ENCODE peak calls at places on chromosome 18, in four cellular contexts. E, A, P and O are unnamed samples.

GRCh38 chr18:22136395-22136794 is 33.0 kb upstream of the GATA6 start:
- DNase-seq in E (no peak), A (no peak), P (no peak), O (no peak)

GRCh38 chr18:49055787-49056186 is 105.0 kb upstream of the SMAD7 start:
- DNase-seq in E (peak; percentile 77), A (peak; percentile 67), P (peak; percentile 96), O (peak; percentile 94)

GRCh38 chr18:40877096-40877495 is 1077.9 kb upstream of the PIK3C3 start:
- DNase-seq in E (no peak), A (no peak), P (no peak), O (no peak)

GRCh38 chr18:68874361-68874760 is 76.5 kb downstream of the CCDC102B start:
- DNase-seq in E (no peak), A (no peak), P (no peak), O (no peak)

GRCh38 chr18:21991897-21992296 is 177.5 kb upstream of the GATA6 start:
- DNase-seq in E (no peak), A (no peak), P (peak; percentile 10), O (no peak)

GRCh38 chr18:74252032-74252380 is 39.8 kb downstream of the CYB5A start:
- DNase-seq in E (no peak), A (no peak), P (no peak), O (peak; percentile 68)

GRCh38 chr18:13051950-13052349 is 60.8 kb downstream of the CEP192 start:
- DNase-seq in E (no peak), A (no peak), P (no peak), O (peak; percentile 63)

GRCh38 chr18:22428672-22429071 is 11.0 kb upstream of the CTAGE1 start:
- DNase-seq in E (no peak), A (no peak), P (no peak), O (no peak)

GRCh38 chr18:76450912-76451421 is 44.1 kb downstream of the ZNF516 start:
- DNase-seq in E (peak; percentile 61), A (no peak), P (peak; percentile 89), O (no peak)

GRCh38 chr18:29154196-29154757 is 977.3 kb upstream of the CDH2 start:
- DNase-seq in E (no peak), A (no peak), P (no peak), O (no peak)

GRCh38 chr18:79257480-79257879 is 138.2 kb upstream of the NFATC1 start:
- DNase-seq in E (no peak), A (no peak), P (no peak), O (no peak)

GRCh38 chr18:48913723-48914122 is 37.0 kb downstream of the SMAD7 start:
- DNase-seq in E (no peak), A (no peak), P (peak; percentile 39), O (peak; percentile 15)

GRCh38 chr18:48740846-48741485 is 202.1 kb downstream of the CTIF start:
- DNase-seq in E (no peak), A (no peak), P (no peak), O (no peak)

GRCh38 chr18:35478520-35479435 is 19.0 kb downstream of the INO80C start:
- DNase-seq in E (no peak), A (no peak), P (no peak), O (peak; percentile 83)

GRCh38 chr18:68083131-68083530 is 566.6 kb upstream of the DSEL start:
- DNase-seq in E (no peak), A (no peak), P (no peak), O (no peak)

GRCh38 chr18:12702221-12703095 is at the start of the genes CEP76 and PSMG2:
- DNase-seq in E (peak; percentile 94), A (peak; percentile 82), P (peak; percentile 97), O (peak; percentile 78)

GRCh38 chr18:54765636-54766035 is 62.6 kb upstream of the RAB27B start:
- DNase-seq in E (no peak), A (no peak), P (no peak), O (no peak)

GRCh38 chr18:74418023-74418422 is 39.1 kb downstream of the DIPK1C start:
- DNase-seq in E (no peak), A (no peak), P (no peak), O (no peak)

GRCh38 chr18:2537281-2537680 is 34.0 kb downstream of the METTL4 start:
- DNase-seq in E (no peak), A (no peak), P (no peak), O (no peak)

GRCh38 chr18:56870982-56871381 is 219.8 kb downstream of the WDR7 start:
- DNase-seq in E (no peak), A (no peak), P (no peak), O (no peak)

GRCh38 chr18:52343138-52343537 is 3.1 kb downstream of the DCC start:
- DNase-seq in E (no peak), A (no peak), P (no peak), O (no peak)

GRCh38 chr18:57698571-57699276 is 77.1 kb upstream of the NARS1 start:
- DNase-seq in E (no peak), A (no peak), P (peak; percentile 56), O (no peak)

GRCh38 chr18:73942081-73942625 is 205.5 kb downstream of the FBXO15 start:
- DNase-seq in E (no peak), A (no peak), P (no peak), O (no peak)

GRCh38 chr18:48780151-48781001 is 170.4 kb downstream of the SMAD7 start:
- DNase-seq in E (peak; percentile 43), A (no peak), P (no peak), O (no peak)

GRCh38 chr18:13108330-13108729 is 110.2 kb upstream of the LDLRAD4 start:
- DNase-seq in E (no peak), A (no peak), P (no peak), O (no peak)

GRCh38 chr18:22432672-22433137 is 15.0 kb upstream of the CTAGE1 start:
- DNase-seq in E (no peak), A (no peak), P (peak; percentile 88), O (no peak)

GRCh38 chr18:56240405-56240804 is 398.0 kb downstream of the TXNL1 start:
- DNase-seq in E (no peak), A (no peak), P (no peak), O (no peak)

GRCh38 chr18:43267818-43268217 is 9.5 kb downstream of the SYT4 start:
- DNase-seq in E (no peak), A (no peak), P (no peak), O (no peak)

GRCh38 chr18:21243041-21243431 is 1.0 kb downstream of the GREB1L start:
- DNase-seq in E (no peak), A (no peak), P (no peak), O (no peak)

GRCh38 chr18:79136742-79137141 is 67.5 kb downstream of the ATP9B start:
- DNase-seq in E (no peak), A (no peak), P (no peak), O (no peak)

DNA sequence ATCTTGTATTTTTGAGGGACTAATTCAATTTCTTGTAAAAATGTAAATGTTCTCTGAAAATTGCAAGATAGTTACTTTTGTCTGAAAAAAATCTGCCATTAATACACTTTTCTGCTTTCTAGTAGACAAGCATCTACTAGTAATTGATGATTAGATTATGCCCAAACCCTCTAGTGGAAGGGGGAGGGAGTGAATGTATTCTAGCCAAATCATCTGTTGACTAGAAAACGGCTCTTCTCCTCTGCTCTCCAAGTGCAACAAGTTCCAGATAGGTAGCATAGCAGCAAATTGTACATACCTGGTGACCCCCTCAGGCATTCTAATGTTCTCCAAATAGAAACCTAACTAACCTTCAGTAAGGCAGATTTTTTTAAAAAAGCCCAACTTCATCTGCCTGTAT is 58.6 kb downstream of the RELCH start:
- DNase-seq in E (no peak), A (no peak), P (no peak), O (no peak)
- TF ChIP-seq CTCF in E (no peak), A (no peak), P (no peak), O (no peak)

DNA sequence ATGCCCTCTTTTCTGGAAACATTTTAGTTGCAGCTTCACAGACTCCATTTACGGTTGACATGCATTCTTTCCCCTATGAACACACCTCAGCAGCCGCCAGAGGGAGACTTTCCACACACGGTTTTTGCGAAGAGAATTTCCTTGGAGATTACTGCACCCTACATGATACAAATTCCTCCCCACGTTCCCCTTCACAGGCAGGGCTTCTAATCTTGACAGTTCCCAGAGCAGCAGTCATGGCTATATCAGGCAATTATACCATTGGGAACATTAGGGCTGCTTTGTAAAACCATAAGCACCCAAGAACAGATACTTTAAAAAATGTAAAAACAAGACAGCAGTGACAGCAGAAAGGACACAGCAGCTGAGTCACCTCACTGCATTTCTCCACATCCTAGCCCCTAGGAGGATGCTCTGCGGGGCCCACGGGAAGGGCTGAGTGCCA is 253.8 kb downstream of the TGIF1 start:
- DNase-seq in E (peak; percentile 65), A (no peak), P (no peak), O (no peak)
- TF ChIP-seq CTCF in E (peak; percentile 62), A (no peak), P (no peak), O (peak; percentile 75)

GRCh38 chr18:50820901-50821520 is 1.2 kb upstream of the MRO start:
- DNase-seq in E (no peak), A (no peak), P (no peak), O (no peak)
- TF ChIP-seq CTCF in E (no peak), A (no peak), P (no peak), O (no peak)

DNA sequence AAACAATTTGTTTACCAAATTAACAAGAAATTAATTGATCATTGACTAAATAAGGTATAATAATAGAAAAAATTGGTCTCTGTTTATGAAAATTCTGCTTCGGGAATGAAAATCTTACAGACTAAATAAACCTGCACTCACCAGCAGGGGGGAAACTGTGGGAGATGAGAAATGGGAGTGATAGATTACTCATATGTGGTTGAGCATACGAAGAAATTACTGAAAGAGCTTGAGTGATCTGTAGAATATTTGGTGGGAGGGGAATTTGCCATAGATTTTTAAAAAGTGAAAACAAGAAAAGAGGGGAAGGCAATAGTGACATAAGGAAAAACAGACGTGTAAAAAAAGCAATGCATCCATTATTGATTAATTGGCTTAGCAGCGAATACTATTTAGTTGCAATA is 2.2 kb downstream of the HMSD start:
- DNase-seq in E (no peak), A (no peak), P (no peak), O (no peak)
- TF ChIP-seq CTCF in E (no peak), A (no peak), P (no peak), O (no peak)

GRCh38 chr18:10417679-10418078 is 36.8 kb upstream of the APCDD1 start:
- DNase-seq in E (no peak), A (no peak), P (no peak), O (no peak)
- TF ChIP-seq CTCF in E (no peak), A (no peak), P (no peak), O (no peak)

GRCh38 chr18:8478968-8479370 is 130.3 kb upstream of the RAB12 start:
- DNase-seq in E (no peak), A (no peak), P (no peak), O (no peak)
- TF ChIP-seq CTCF in E (no peak), A (no peak), P (no peak), O (peak; percentile 48)

DNA sequence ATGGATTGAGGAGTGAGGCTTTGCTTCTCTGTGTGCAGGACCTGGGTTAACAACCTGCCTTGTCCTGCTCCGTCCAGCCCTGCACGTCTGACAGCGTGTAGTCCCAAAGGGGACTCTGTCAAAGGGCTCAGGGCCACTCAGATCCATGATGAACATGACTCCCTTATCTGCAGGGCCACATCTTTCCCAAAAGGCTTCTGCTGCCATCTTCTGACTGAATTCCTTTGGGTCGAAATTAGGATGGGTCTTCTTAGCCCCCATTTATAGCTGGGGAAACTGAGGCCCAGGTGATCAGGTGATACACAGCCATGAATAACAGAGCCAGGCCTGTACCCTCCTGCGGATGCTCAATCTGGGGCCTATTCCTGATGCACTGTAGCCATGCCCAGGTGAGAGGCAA is 109.2 kb downstream of the CELF4 start:
- DNase-seq in E (no peak), A (no peak), P (no peak), O (no peak)
- TF ChIP-seq CTCF in E (no peak), A (no peak), P (no peak), O (no peak)